ENCODE peak calls at places on chromosomes 1 and 21, in eight cellular contexts. J is CD4-positive, alpha-beta T cell; M is fibroblast of lung; R is type B pancreatic cell; D is GM20000; C is ovary; E is neural crest cell; Y is epithelial cell of esophagus. H is an unnamed sample.

GRCh38 chr1:185998391-185998790 is 264.2 kb downstream of the HMCN1 start:
- DNase-seq in J (no peak), M (no peak), R (no peak), D (no peak), C (no peak), E (no peak), Y (peak), H (no peak)

GRCh38 chr1:34785875-34786470 is 5.0 kb downstream of the GJB3 start:
- DNase-seq in J (no peak), M (no peak), R (peak), D (no peak), C (no peak), E (no peak), Y (no peak), H (no peak)

GRCh38 chr1:103106426-103107321 is 1.6 kb downstream of the COL11A1 start:
- DNase-seq in J (no peak), M (peak), R (peak), D (peak), C (peak), E (peak), Y (peak), H (peak)

GRCh38 chr1:162757476-162757875 is 33.0 kb upstream of the HSD17B7 start:
- DNase-seq in J (no peak), M (peak), R (no peak), D (no peak), C (no peak), E (no peak), Y (no peak), H (no peak)

GRCh38 chr21:34367320-34367935 is 3.6 kb downstream of the KCNE2 start:
- DNase-seq in J (peak), M (peak), R (peak), D (peak), C (no peak), E (peak), Y (peak), H (peak)

GRCh38 chr1:34050711-34051485 is 114.1 kb downstream of the CSMD2 start:
- DNase-seq in J (no peak), M (no peak), R (no peak), D (no peak), C (no peak), E (no peak), Y (no peak), H (no peak)

GRCh38 chr1:19885821-19886220 is 3.6 kb downstream of the OTUD3 start:
- DNase-seq in J (no peak), M (peak), R (no peak), D (no peak), C (no peak), E (no peak), Y (peak), H (no peak)

GRCh38 chr1:202987922-202988583 is 19.1 kb upstream of the TMEM183A start:
- DNase-seq in J (no peak), M (no peak), R (no peak), D (no peak), C (no peak), E (no peak), Y (no peak), H (no peak)

GRCh38 chr21:15400905-15401304 is 328.9 kb upstream of the USP25 start:
- DNase-seq in J (no peak), M (peak), R (no peak), D (no peak), C (no peak), E (no peak), Y (no peak), H (no peak)

GRCh38 chr1:14593279-14593678 is 5.2 kb upstream of the KAZN start:
- DNase-seq in J (no peak), M (no peak), R (no peak), D (no peak), C (no peak), E (no peak), Y (no peak), H (no peak)

GRCh38 chr1:189678779-189679178 is 798.9 kb downstream of the BRINP3 start:
- DNase-seq in J (no peak), M (no peak), R (no peak), D (no peak), C (no peak), E (no peak), Y (peak), H (no peak)
- TF ChIP-seq CTCF in J (no peak), M (no peak), R (peak), D (no peak), C (no peak), E (peak), Y (peak), H (peak)

GRCh38 chr1:235161685-235162327 is 756 bp upstream of the RBM34 start:
- DNase-seq in J (no peak), M (no peak), R (no peak), D (no peak), C (no peak), E (no peak), Y (no peak), H (no peak)

GRCh38 chr1:235157150-235157549 is 3.9 kb downstream of the RBM34 start:
- DNase-seq in J (no peak), M (no peak), R (no peak), D (no peak), C (no peak), E (no peak), Y (no peak), H (no peak)

GRCh38 chr1:235160395-235160964 is 570 bp downstream of the RBM34 start:
- DNase-seq in J (no peak), M (peak), R (no peak), D (peak), C (no peak), E (no peak), Y (peak), H (no peak)

GRCh38 chr1:235158680-235159079 is 2.4 kb downstream of the RBM34 start:
- DNase-seq in J (no peak), M (no peak), R (no peak), D (no peak), C (no peak), E (no peak), Y (no peak), H (no peak)

GRCh38 chr1:235160965-235161684 is at the start of gene RBM34:
- DNase-seq in J (peak), M (peak), R (peak), D (peak), C (peak), E (peak), Y (peak), H (peak)
- TF ChIP-seq CTCF in J (no peak), M (no peak), R (no peak), D (no peak), C (peak), E (no peak), Y (peak), H (no peak)

DNA sequence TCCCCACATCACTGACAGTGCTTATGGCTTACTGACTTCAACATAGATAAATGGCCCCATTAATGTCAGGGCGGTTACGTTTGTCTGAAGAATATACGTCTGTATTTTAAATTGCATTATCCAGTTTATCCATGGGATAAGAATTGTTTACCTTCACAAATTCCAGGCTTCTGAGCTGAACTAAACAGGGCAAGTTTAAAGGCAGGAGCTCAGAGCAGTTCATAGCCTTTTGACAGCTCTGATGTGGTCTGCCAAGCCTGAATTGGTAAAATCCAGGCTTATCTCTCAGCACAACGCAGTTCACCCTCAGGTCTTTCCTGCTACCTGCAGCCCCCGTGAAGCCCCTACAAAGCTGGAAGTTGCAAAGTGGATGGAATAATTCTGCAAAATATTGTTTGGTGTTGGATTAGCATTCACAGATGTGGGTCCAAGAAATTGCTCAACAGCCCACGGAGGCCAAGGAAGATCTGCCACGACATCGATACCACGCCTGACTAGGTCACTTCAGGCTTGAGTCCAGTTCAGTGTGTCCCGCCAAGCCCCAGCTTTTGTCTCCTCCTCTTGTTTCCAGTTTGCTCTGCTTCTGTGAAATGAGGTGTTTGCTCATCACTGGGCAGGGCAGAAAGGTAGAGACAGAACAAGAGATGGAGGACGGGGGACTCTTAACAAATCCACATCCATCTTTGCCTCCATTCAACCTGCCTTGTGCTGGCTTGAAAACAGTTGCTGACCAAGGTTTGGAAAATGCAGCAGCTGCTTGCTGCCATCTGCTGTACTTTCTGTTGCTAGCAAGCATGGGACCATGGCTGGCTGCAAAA is 79.8 kb upstream of the GREM2 start:
- DNase-seq in J (no peak), M (peak), R (no peak), D (no peak), C (peak), E (peak), Y (peak), H (peak)
- TF ChIP-seq CTCF in J (no peak), M (peak), R (peak), D (no peak), C (no peak), E (peak), Y (peak), H (peak)

DNA sequence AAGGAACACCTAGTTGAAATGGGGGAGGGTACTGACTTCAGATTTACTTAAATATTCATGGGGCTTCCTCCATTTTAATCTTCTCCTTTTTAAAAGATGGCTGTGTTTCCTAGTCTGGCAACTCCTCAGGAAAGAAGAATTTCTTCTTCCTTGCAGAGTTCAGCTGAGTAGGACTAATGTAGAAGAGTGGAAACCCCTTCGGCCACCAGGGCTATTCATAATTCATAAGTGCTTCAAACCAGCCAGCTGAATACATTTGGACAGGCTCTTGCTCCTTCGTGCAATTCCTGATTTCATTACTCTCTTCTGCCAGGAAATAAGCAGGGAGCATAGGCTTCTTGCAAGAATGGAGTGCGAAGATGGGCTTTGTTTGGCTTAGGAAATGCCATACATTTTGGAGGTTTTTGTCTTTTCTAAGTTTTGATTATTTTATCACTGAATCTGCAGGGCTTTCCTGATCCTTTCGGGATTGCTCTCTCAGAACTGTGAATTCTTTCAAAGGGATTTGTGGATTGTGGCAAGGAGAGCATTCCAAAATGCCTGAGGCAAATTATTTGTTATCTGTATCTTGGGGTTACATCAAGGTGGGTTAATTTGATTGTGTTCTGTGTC is 179.5 kb upstream of the SGIP1 start:
- DNase-seq in J (no peak), M (peak), R (no peak), D (no peak), C (no peak), E (no peak), Y (no peak), H (no peak)
- TF ChIP-seq CTCF in J (no peak), M (no peak), R (peak), D (no peak), C (no peak), E (no peak), Y (no peak), H (no peak)

DNA sequence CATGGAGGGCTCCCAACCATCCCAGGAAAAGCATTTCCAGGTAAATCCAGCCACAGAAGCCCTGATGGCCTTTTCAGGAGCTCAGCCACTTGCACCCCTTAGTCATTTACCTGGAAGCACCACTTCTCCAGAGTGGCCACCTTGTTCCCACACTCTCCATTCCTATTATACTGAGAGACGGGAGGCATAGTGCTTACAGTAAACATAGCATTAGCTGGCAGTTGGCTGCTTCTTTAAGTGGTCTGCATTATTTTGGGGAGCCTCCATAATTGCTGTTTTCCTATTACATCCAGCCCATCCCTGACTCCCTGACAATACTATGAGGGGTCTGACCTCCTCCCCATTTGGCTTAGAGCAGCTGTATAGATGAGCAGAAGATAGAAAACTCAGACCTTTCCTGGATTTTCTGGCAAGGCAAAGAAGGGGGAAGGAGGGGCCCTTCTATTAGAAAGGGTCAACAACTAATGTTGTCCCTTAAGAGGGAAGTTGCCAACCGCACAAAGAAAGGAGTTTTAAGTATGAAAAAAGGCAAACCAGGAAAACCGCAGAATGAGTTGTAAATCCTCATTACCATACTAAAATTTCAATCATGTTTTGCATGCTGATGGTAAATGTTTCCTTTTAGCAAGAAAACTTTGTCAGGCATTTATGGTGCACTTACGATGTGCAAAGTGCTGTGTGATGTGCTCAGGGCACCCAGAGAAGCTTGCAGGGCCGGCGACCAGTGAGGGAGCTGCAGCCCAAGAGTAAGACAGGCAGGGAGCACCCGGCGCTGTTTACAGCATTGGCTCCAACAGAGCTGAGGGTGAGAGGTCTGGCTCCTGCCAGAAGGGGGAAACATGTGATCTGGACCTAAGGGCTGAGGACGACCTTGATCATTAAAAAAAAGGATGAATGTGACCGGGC is 167.3 kb downstream of the ZZZ3 start:
- DNase-seq in J (no peak), M (peak), R (no peak), D (no peak), C (peak), E (peak), Y (no peak), H (peak)
- TF ChIP-seq CTCF in J (no peak), M (no peak), R (no peak), D (no peak), C (no peak), E (peak), Y (no peak), H (no peak)

GRCh38 chr1:112614460-112615065 is 4.4 kb downstream of the ST7L start:
- DNase-seq in J (no peak), M (peak), R (no peak), D (no peak), C (no peak), E (no peak), Y (peak), H (no peak)
- TF ChIP-seq CTCF in J (peak), M (peak), R (peak), D (peak), C (no peak), E (peak), Y (peak), H (no peak)

GRCh38 chr1:2635271-2636010 is 2.6 kb upstream of the MMEL1 start:
- DNase-seq in J (no peak), M (no peak), R (peak), D (no peak), C (no peak), E (no peak), Y (no peak), H (no peak)
- TF ChIP-seq CTCF in J (no peak), M (no peak), R (no peak), D (no peak), C (no peak), E (no peak), Y (no peak), H (no peak)

H was measured in nephron progenitor cell.